ENCODE peak calls at places on chromosomes 2 and 18, in seven cellular contexts. V, D, C, Z, U, O and R are unnamed samples.

GRCh38 chr18:8616026-8616401 is 6.8 kb downstream of the RAB12 start:
- DNase-seq in C (no peak), U (no peak), D (no peak), O (no peak), V (no peak), Z (no peak), R (no peak)

GRCh38 chr2:68715353-68716041 is 19.1 kb upstream of the ARHGAP25 start:
- DNase-seq in D (peak), O (peak), C (peak), U (no peak), Z (no peak), V (no peak), R (peak)

GRCh38 chr2:190413421-190413820 is 5.3 kb downstream of the MFSD6 start:
- DNase-seq in C (no peak), V (no peak), D (no peak), U (no peak), Z (peak), O (no peak), R (no peak)

GRCh38 chr2:254231-254630 is 9.6 kb downstream of the SH3YL1 start:
- DNase-seq in Z (no peak), U (no peak), O (no peak), V (no peak), D (no peak), C (no peak), R (no peak)

GRCh38 chr2:108267117-108267516 is 21.6 kb upstream of the SULT1C2 start:
- DNase-seq in Z (no peak), C (no peak), O (no peak), V (no peak), D (no peak), U (no peak), R (peak)

GRCh38 chr2:61255580-61256437 is 93.8 kb downstream of the C2orf74 start:
- DNase-seq in O (no peak), C (no peak), Z (no peak), U (no peak), V (no peak), D (no peak), R (peak)

GRCh38 chr2:54228945-54229344 is 27.1 kb downstream of the TSPYL6 start:
- DNase-seq in Z (no peak), D (no peak), C (no peak), U (no peak), V (no peak), O (no peak), R (no peak)

GRCh38 chr2:239819091-239819973 is 205.8 kb downstream of the NDUFA10 start:
- DNase-seq in O (no peak), D (no peak), Z (no peak), U (no peak), C (no peak), V (no peak), R (no peak)

GRCh38 chr2:39595116-39595515 is 70.6 kb upstream of the TMEM178A start:
- DNase-seq in O (no peak), Z (no peak), D (no peak), V (no peak), C (no peak), U (no peak), R (no peak)